ENCODE peak calls at places on chromosomes 13 and 19, in nine cellular contexts. One of them, this sample, is unnamed.

GRCh38 chr13:50693755-50694154 is 149.7 kb downstream of the DLEU7 start:
- DNase-seq in psoas muscle: no peak
- DNase-seq in H7: no peak
- DNase-seq in left kidney: peak; percentile 53
- DNase-seq in GM19239: no peak
- DNase-seq in activated T-cell treated with anti-CD3 and anti-CD28 coated beads for 1 hour: no peak
- DNase-seq in stimulated activated CD4-positive, alpha-beta T cell treated with anti-CD3 and anti-CD28 coated beads, Interleukin-2, amount 100 ng/mL, for 48 hours: no peak
- DNase-seq in KBM-7: no peak
- DNase-seq in G401: no peak
- DNase-seq in this sample: peak; percentile 78

GRCh38 chr19:1987197-1988187 is 28.0 kb downstream of the BTBD2 start:
- DNase-seq in H7: no peak
- DNase-seq in G401: no peak
- DNase-seq in psoas muscle: no peak
- DNase-seq in activated T-cell treated with anti-CD3 and anti-CD28 coated beads for 1 hour: no peak
- DNase-seq in GM19239: no peak
- DNase-seq in KBM-7: no peak
- DNase-seq in stimulated activated CD4-positive, alpha-beta T cell treated with anti-CD3 and anti-CD28 coated beads, Interleukin-2, amount 100 ng/mL, for 48 hours: no peak
- DNase-seq in left kidney: no peak
- DNase-seq in this sample: no peak

GRCh38 chr19:10431254-10431942 is 11.1 kb downstream of the PDE4A start:
- DNase-seq in KBM-7: no peak
- DNase-seq in H7: peak; percentile 69
- DNase-seq in G401: no peak
- DNase-seq in GM19239: no peak
- DNase-seq in activated T-cell treated with anti-CD3 and anti-CD28 coated beads for 1 hour: no peak
- DNase-seq in left kidney: peak; percentile 18
- DNase-seq in stimulated activated CD4-positive, alpha-beta T cell treated with anti-CD3 and anti-CD28 coated beads, Interleukin-2, amount 100 ng/mL, for 48 hours: no peak
- DNase-seq in psoas muscle: peak; percentile 59
- DNase-seq in this sample: no peak

GRCh38 chr13:20291675-20292074 is 59.6 kb upstream of the GJB6 start:
- DNase-seq in psoas muscle: no peak
- DNase-seq in left kidney: no peak
- DNase-seq in activated T-cell treated with anti-CD3 and anti-CD28 coated beads for 1 hour: no peak
- DNase-seq in GM19239: no peak
- DNase-seq in KBM-7: no peak
- DNase-seq in G401: no peak
- DNase-seq in H7: no peak
- DNase-seq in stimulated activated CD4-positive, alpha-beta T cell treated with anti-CD3 and anti-CD28 coated beads, Interleukin-2, amount 100 ng/mL, for 48 hours: no peak
- DNase-seq in this sample: no peak

GRCh38 chr13:30968734-30969335 is 36.4 kb downstream of the TEX26 start:
- DNase-seq in stimulated activated CD4-positive, alpha-beta T cell treated with anti-CD3 and anti-CD28 coated beads, Interleukin-2, amount 100 ng/mL, for 48 hours: no peak
- DNase-seq in left kidney: no peak
- DNase-seq in activated T-cell treated with anti-CD3 and anti-CD28 coated beads for 1 hour: no peak
- DNase-seq in GM19239: no peak
- DNase-seq in G401: no peak
- DNase-seq in H7: no peak
- DNase-seq in psoas muscle: no peak
- DNase-seq in KBM-7: no peak
- DNase-seq in this sample: no peak

GRCh38 chr13:113605866-113606438 is 21.4 kb downstream of the TFDP1 start:
- DNase-seq in psoas muscle: no peak
- DNase-seq in stimulated activated CD4-positive, alpha-beta T cell treated with anti-CD3 and anti-CD28 coated beads, Interleukin-2, amount 100 ng/mL, for 48 hours: no peak
- DNase-seq in KBM-7: no peak
- DNase-seq in GM19239: no peak
- DNase-seq in G401: no peak
- DNase-seq in left kidney: no peak
- DNase-seq in activated T-cell treated with anti-CD3 and anti-CD28 coated beads for 1 hour: no peak
- DNase-seq in H7: no peak
- DNase-seq in this sample: no peak

GRCh38 chr19:49911381-49912145 is 14.9 kb upstream of the IL4I1 start:
- DNase-seq in GM19239: peak; percentile 49
- DNase-seq in activated T-cell treated with anti-CD3 and anti-CD28 coated beads for 1 hour: no peak
- DNase-seq in KBM-7: peak; percentile 55
- DNase-seq in G401: no peak
- DNase-seq in H7: no peak
- DNase-seq in left kidney: no peak
- DNase-seq in psoas muscle: no peak
- DNase-seq in stimulated activated CD4-positive, alpha-beta T cell treated with anti-CD3 and anti-CD28 coated beads, Interleukin-2, amount 100 ng/mL, for 48 hours: peak; percentile 28
- DNase-seq in this sample: no peak

GRCh38 chr19:46546194-46546896 is 50.7 kb upstream of the PNMA8B start:
- DNase-seq in stimulated activated CD4-positive, alpha-beta T cell treated with anti-CD3 and anti-CD28 coated beads, Interleukin-2, amount 100 ng/mL, for 48 hours: no peak
- DNase-seq in left kidney: peak; percentile 76
- DNase-seq in GM19239: no peak
- DNase-seq in psoas muscle: peak; percentile 61
- DNase-seq in KBM-7: peak; percentile 81
- DNase-seq in H7: peak; percentile 79
- DNase-seq in activated T-cell treated with anti-CD3 and anti-CD28 coated beads for 1 hour: no peak
- DNase-seq in G401: no peak
- DNase-seq in this sample: no peak

GRCh38 chr13:112444001-112444311 is 67.8 kb downstream of the SPACA7 start:
- DNase-seq in KBM-7: peak; percentile 65
- DNase-seq in activated T-cell treated with anti-CD3 and anti-CD28 coated beads for 1 hour: peak; percentile 5
- DNase-seq in left kidney: peak; percentile 89
- DNase-seq in G401: peak; percentile 22
- DNase-seq in H7: peak; percentile 96
- DNase-seq in psoas muscle: peak; percentile 63
- DNase-seq in GM19239: peak; percentile 83
- DNase-seq in stimulated activated CD4-positive, alpha-beta T cell treated with anti-CD3 and anti-CD28 coated beads, Interleukin-2, amount 100 ng/mL, for 48 hours: peak; percentile 65
- DNase-seq in this sample: peak; percentile 54

GRCh38 chr13:69524459-69525155 is 583.0 kb upstream of the ATXN8OS start:
- DNase-seq in activated T-cell treated with anti-CD3 and anti-CD28 coated beads for 1 hour: no peak
- DNase-seq in H7: no peak
- DNase-seq in KBM-7: peak; percentile 24
- DNase-seq in psoas muscle: no peak
- DNase-seq in stimulated activated CD4-positive, alpha-beta T cell treated with anti-CD3 and anti-CD28 coated beads, Interleukin-2, amount 100 ng/mL, for 48 hours: no peak
- DNase-seq in G401: no peak
- DNase-seq in left kidney: peak; percentile 19
- DNase-seq in GM19239: no peak
- DNase-seq in this sample: no peak

GRCh38 chr13:114313061-114313860 is 1.0 kb upstream of the CHAMP1 start:
- DNase-seq in G401: no peak
- DNase-seq in H7: no peak
- DNase-seq in GM19239: peak; percentile 22
- DNase-seq in activated T-cell treated with anti-CD3 and anti-CD28 coated beads for 1 hour: no peak
- DNase-seq in psoas muscle: no peak
- DNase-seq in KBM-7: no peak
- DNase-seq in left kidney: no peak
- DNase-seq in stimulated activated CD4-positive, alpha-beta T cell treated with anti-CD3 and anti-CD28 coated beads, Interleukin-2, amount 100 ng/mL, for 48 hours: peak; percentile 23
- DNase-seq in this sample: no peak

GRCh38 chr13:42553098-42554046 is 20.6 kb upstream of the TNFSF11 start:
- DNase-seq in stimulated activated CD4-positive, alpha-beta T cell treated with anti-CD3 and anti-CD28 coated beads, Interleukin-2, amount 100 ng/mL, for 48 hours: no peak
- DNase-seq in H7: no peak
- DNase-seq in KBM-7: no peak
- DNase-seq in left kidney: no peak
- DNase-seq in G401: no peak
- DNase-seq in psoas muscle: no peak
- DNase-seq in GM19239: no peak
- DNase-seq in activated T-cell treated with anti-CD3 and anti-CD28 coated beads for 1 hour: no peak
- DNase-seq in this sample: no peak

GRCh38 chr13:84192125-84192524 is 309.9 kb upstream of the SLITRK1 start:
- DNase-seq in GM19239: no peak
- DNase-seq in KBM-7: no peak
- DNase-seq in stimulated activated CD4-positive, alpha-beta T cell treated with anti-CD3 and anti-CD28 coated beads, Interleukin-2, amount 100 ng/mL, for 48 hours: no peak
- DNase-seq in psoas muscle: no peak
- DNase-seq in activated T-cell treated with anti-CD3 and anti-CD28 coated beads for 1 hour: no peak
- DNase-seq in left kidney: no peak
- DNase-seq in G401: no peak
- DNase-seq in H7: no peak
- DNase-seq in this sample: no peak

GRCh38 chr13:38954844-38955243 is 35.8 kb downstream of the STOML3 start:
- DNase-seq in G401: no peak
- DNase-seq in GM19239: no peak
- DNase-seq in H7: no peak
- DNase-seq in stimulated activated CD4-positive, alpha-beta T cell treated with anti-CD3 and anti-CD28 coated beads, Interleukin-2, amount 100 ng/mL, for 48 hours: no peak
- DNase-seq in KBM-7: no peak
- DNase-seq in left kidney: no peak
- DNase-seq in psoas muscle: no peak
- DNase-seq in activated T-cell treated with anti-CD3 and anti-CD28 coated beads for 1 hour: no peak
- DNase-seq in this sample: no peak

GRCh38 chr19:16062789-16063188 is 13.5 kb upstream of the TPM4 start:
- DNase-seq in GM19239: no peak
- DNase-seq in activated T-cell treated with anti-CD3 and anti-CD28 coated beads for 1 hour: peak; percentile 62
- DNase-seq in left kidney: peak; percentile 56
- DNase-seq in H7: peak; percentile 85
- DNase-seq in KBM-7: peak; percentile 62
- DNase-seq in psoas muscle: no peak
- DNase-seq in G401: no peak
- DNase-seq in stimulated activated CD4-positive, alpha-beta T cell treated with anti-CD3 and anti-CD28 coated beads, Interleukin-2, amount 100 ng/mL, for 48 hours: peak; percentile 71
- DNase-seq in this sample: no peak

GRCh38 chr13:109835321-109835720 is 48.9 kb upstream of the IRS2 start:
- DNase-seq in psoas muscle: no peak
- DNase-seq in KBM-7: no peak
- DNase-seq in GM19239: no peak
- DNase-seq in left kidney: no peak
- DNase-seq in H7: no peak
- DNase-seq in G401: no peak
- DNase-seq in stimulated activated CD4-positive, alpha-beta T cell treated with anti-CD3 and anti-CD28 coated beads, Interleukin-2, amount 100 ng/mL, for 48 hours: no peak
- DNase-seq in activated T-cell treated with anti-CD3 and anti-CD28 coated beads for 1 hour: no peak
- DNase-seq in this sample: no peak

GRCh38 chr19:50557009-50557613 is 11.1 kb downstream of the LRRC4B start:
- DNase-seq in stimulated activated CD4-positive, alpha-beta T cell treated with anti-CD3 and anti-CD28 coated beads, Interleukin-2, amount 100 ng/mL, for 48 hours: no peak
- DNase-seq in KBM-7: no peak
- DNase-seq in activated T-cell treated with anti-CD3 and anti-CD28 coated beads for 1 hour: no peak
- DNase-seq in left kidney: peak; percentile 61
- DNase-seq in G401: no peak
- DNase-seq in GM19239: no peak
- DNase-seq in H7: peak; percentile 84
- DNase-seq in psoas muscle: peak; percentile 37
- DNase-seq in this sample: no peak

GRCh38 chr19:6556480-6556879 is 25.7 kb downstream of the TNFSF9 start:
- DNase-seq in KBM-7: no peak
- DNase-seq in activated T-cell treated with anti-CD3 and anti-CD28 coated beads for 1 hour: no peak
- DNase-seq in stimulated activated CD4-positive, alpha-beta T cell treated with anti-CD3 and anti-CD28 coated beads, Interleukin-2, amount 100 ng/mL, for 48 hours: no peak
- DNase-seq in psoas muscle: no peak
- DNase-seq in H7: peak; percentile 45
- DNase-seq in left kidney: no peak
- DNase-seq in G401: no peak
- DNase-seq in GM19239: no peak
- DNase-seq in this sample: no peak

GRCh38 chr19:39507715-39508364 is 7.1 kb upstream of the SELENOV start:
- DNase-seq in activated T-cell treated with anti-CD3 and anti-CD28 coated beads for 1 hour: no peak
- DNase-seq in G401: no peak
- DNase-seq in psoas muscle: no peak
- DNase-seq in stimulated activated CD4-positive, alpha-beta T cell treated with anti-CD3 and anti-CD28 coated beads, Interleukin-2, amount 100 ng/mL, for 48 hours: no peak
- DNase-seq in KBM-7: no peak
- DNase-seq in H7: no peak
- DNase-seq in left kidney: no peak
- DNase-seq in GM19239: no peak
- DNase-seq in this sample: no peak

GRCh38 chr19:35644987-35645679 is 3.0 kb upstream of the COX6B1 start:
- DNase-seq in left kidney: peak; percentile 79
- DNase-seq in stimulated activated CD4-positive, alpha-beta T cell treated with anti-CD3 and anti-CD28 coated beads, Interleukin-2, amount 100 ng/mL, for 48 hours: peak; percentile 83
- DNase-seq in G401: peak; percentile 81
- DNase-seq in H7: peak; percentile 94
- DNase-seq in activated T-cell treated with anti-CD3 and anti-CD28 coated beads for 1 hour: peak; percentile 67
- DNase-seq in psoas muscle: peak; percentile 89
- DNase-seq in GM19239: no peak
- DNase-seq in KBM-7: peak; percentile 82
- DNase-seq in this sample: peak; percentile 85

GRCh38 chr13:102198418-102199322 is 203.2 kb downstream of the FGF14 start:
- DNase-seq in activated T-cell treated with anti-CD3 and anti-CD28 coated beads for 1 hour: no peak
- DNase-seq in KBM-7: no peak
- DNase-seq in H7: no peak
- DNase-seq in stimulated activated CD4-positive, alpha-beta T cell treated with anti-CD3 and anti-CD28 coated beads, Interleukin-2, amount 100 ng/mL, for 48 hours: no peak
- DNase-seq in G401: no peak
- DNase-seq in GM19239: no peak
- DNase-seq in psoas muscle: no peak
- DNase-seq in left kidney: no peak
- DNase-seq in this sample: no peak

GRCh38 chr13:46803586-46803985 is 6.6 kb upstream of the ESD start:
- DNase-seq in H7: no peak
- DNase-seq in KBM-7: no peak
- DNase-seq in activated T-cell treated with anti-CD3 and anti-CD28 coated beads for 1 hour: no peak
- DNase-seq in stimulated activated CD4-positive, alpha-beta T cell treated with anti-CD3 and anti-CD28 coated beads, Interleukin-2, amount 100 ng/mL, for 48 hours: no peak
- DNase-seq in psoas muscle: no peak
- DNase-seq in left kidney: no peak
- DNase-seq in G401: no peak
- DNase-seq in GM19239: no peak
- DNase-seq in this sample: no peak

GRCh38 chr13:82627183-82627582 is 1255.1 kb downstream of the SLITRK1 start:
- DNase-seq in left kidney: no peak
- DNase-seq in stimulated activated CD4-positive, alpha-beta T cell treated with anti-CD3 and anti-CD28 coated beads, Interleukin-2, amount 100 ng/mL, for 48 hours: no peak
- DNase-seq in psoas muscle: no peak
- DNase-seq in GM19239: no peak
- DNase-seq in G401: no peak
- DNase-seq in activated T-cell treated with anti-CD3 and anti-CD28 coated beads for 1 hour: no peak
- DNase-seq in H7: no peak
- DNase-seq in KBM-7: no peak
- DNase-seq in this sample: no peak

GRCh38 chr13:80006940-80007339 is 334.0 kb downstream of the SPRY2 start:
- DNase-seq in stimulated activated CD4-positive, alpha-beta T cell treated with anti-CD3 and anti-CD28 coated beads, Interleukin-2, amount 100 ng/mL, for 48 hours: no peak
- DNase-seq in activated T-cell treated with anti-CD3 and anti-CD28 coated beads for 1 hour: no peak
- DNase-seq in H7: no peak
- DNase-seq in psoas muscle: no peak
- DNase-seq in left kidney: no peak
- DNase-seq in GM19239: no peak
- DNase-seq in G401: no peak
- DNase-seq in KBM-7: no peak
- DNase-seq in this sample: no peak

GRCh38 chr13:75202981-75203380 is 279.0 kb downstream of the TBC1D4 start:
- DNase-seq in activated T-cell treated with anti-CD3 and anti-CD28 coated beads for 1 hour: no peak
- DNase-seq in G401: no peak
- DNase-seq in psoas muscle: no peak
- DNase-seq in GM19239: no peak
- DNase-seq in KBM-7: no peak
- DNase-seq in left kidney: no peak
- DNase-seq in stimulated activated CD4-positive, alpha-beta T cell treated with anti-CD3 and anti-CD28 coated beads, Interleukin-2, amount 100 ng/mL, for 48 hours: no peak
- DNase-seq in H7: no peak
- DNase-seq in this sample: no peak

GRCh38 chr19:41590945-41591344 is 15.0 kb downstream of the CEACAM21 start:
- DNase-seq in H7: no peak
- DNase-seq in GM19239: no peak
- DNase-seq in stimulated activated CD4-positive, alpha-beta T cell treated with anti-CD3 and anti-CD28 coated beads, Interleukin-2, amount 100 ng/mL, for 48 hours: no peak
- DNase-seq in activated T-cell treated with anti-CD3 and anti-CD28 coated beads for 1 hour: no peak
- DNase-seq in G401: no peak
- DNase-seq in left kidney: no peak
- DNase-seq in KBM-7: no peak
- DNase-seq in psoas muscle: no peak
- DNase-seq in this sample: no peak

GRCh38 chr19:1626417-1627010 is 21.3 kb upstream of the UQCR11 start:
- DNase-seq in activated T-cell treated with anti-CD3 and anti-CD28 coated beads for 1 hour: no peak
- DNase-seq in G401: no peak
- DNase-seq in H7: no peak
- DNase-seq in KBM-7: no peak
- DNase-seq in left kidney: no peak
- DNase-seq in psoas muscle: no peak
- DNase-seq in stimulated activated CD4-positive, alpha-beta T cell treated with anti-CD3 and anti-CD28 coated beads, Interleukin-2, amount 100 ng/mL, for 48 hours: no peak
- DNase-seq in GM19239: no peak
- DNase-seq in this sample: no peak

GRCh38 chr13:38008636-38009035 is 139.1 kb upstream of the TRPC4 start:
- DNase-seq in H7: no peak
- DNase-seq in psoas muscle: no peak
- DNase-seq in activated T-cell treated with anti-CD3 and anti-CD28 coated beads for 1 hour: no peak
- DNase-seq in left kidney: no peak
- DNase-seq in GM19239: no peak
- DNase-seq in G401: no peak
- DNase-seq in KBM-7: no peak
- DNase-seq in stimulated activated CD4-positive, alpha-beta T cell treated with anti-CD3 and anti-CD28 coated beads, Interleukin-2, amount 100 ng/mL, for 48 hours: no peak
- DNase-seq in this sample: no peak

GRCh38 chr19:1566392-1567115 is 1.6 kb downstream of the MEX3D start:
- DNase-seq in activated T-cell treated with anti-CD3 and anti-CD28 coated beads for 1 hour: no peak
- DNase-seq in KBM-7: no peak
- DNase-seq in psoas muscle: peak; percentile 75
- DNase-seq in H7: peak; percentile 98
- DNase-seq in stimulated activated CD4-positive, alpha-beta T cell treated with anti-CD3 and anti-CD28 coated beads, Interleukin-2, amount 100 ng/mL, for 48 hours: no peak
- DNase-seq in left kidney: peak; percentile 95
- DNase-seq in GM19239: no peak
- DNase-seq in G401: peak; percentile 53
- DNase-seq in this sample: peak; percentile 73

GRCh38 chr19:51488491-51488890 is 10.2 kb downstream of the CEACAM18 start:
- DNase-seq in psoas muscle: no peak
- DNase-seq in KBM-7: no peak
- DNase-seq in stimulated activated CD4-positive, alpha-beta T cell treated with anti-CD3 and anti-CD28 coated beads, Interleukin-2, amount 100 ng/mL, for 48 hours: no peak
- DNase-seq in G401: no peak
- DNase-seq in H7: no peak
- DNase-seq in activated T-cell treated with anti-CD3 and anti-CD28 coated beads for 1 hour: no peak
- DNase-seq in left kidney: no peak
- DNase-seq in GM19239: no peak
- DNase-seq in this sample: no peak

GRCh38 chr19:29882719-29883105 is 59.3 kb upstream of the URI1 start:
- DNase-seq in psoas muscle: no peak
- DNase-seq in G401: no peak
- DNase-seq in GM19239: no peak
- DNase-seq in KBM-7: no peak
- DNase-seq in H7: peak; percentile 78
- DNase-seq in left kidney: no peak
- DNase-seq in stimulated activated CD4-positive, alpha-beta T cell treated with anti-CD3 and anti-CD28 coated beads, Interleukin-2, amount 100 ng/mL, for 48 hours: no peak
- DNase-seq in activated T-cell treated with anti-CD3 and anti-CD28 coated beads for 1 hour: no peak
- DNase-seq in this sample: no peak

This sample was measured in heart left ventricle.